ENCODE peak calls at places on chromosome 4, in nine cellular contexts. E is mesothelial cell of epicardium; P is GM18507; Z is NCI-H1930; Q is sciatic nerve; O is stimulated activated CD4-positive, alpha-beta T cell treated with anti-CD3 and anti-CD28 coated beads, Interleukin-4, amount 100 ng/mL, for 4 hours; X is epithelial cell of esophagus; I is fibroblast of lung; K is OCI-M1. G is an unnamed sample.

GRCh38 chr4:36775544-36775943 is 469.0 kb upstream of the NWD2 start:
- DNase-seq in E (no peak), P (no peak), Z (no peak), Q (no peak), O (no peak), X (no peak), I (no peak), K (no peak), G (no peak)

GRCh38 chr4:71209161-71209560 is 129.7 kb upstream of the SLC4A4 start:
- DNase-seq in E (no peak), P (no peak), Z (no peak), Q (no peak), O (no peak), X (peak), I (peak), K (no peak), G (no peak)

GRCh38 chr4:7662507-7662846 is 227.7 kb upstream of the PSAPL1 start:
- DNase-seq in E (no peak), P (no peak), Z (no peak), Q (no peak), O (no peak), X (no peak), I (no peak), K (no peak), G (no peak)

GRCh38 chr4:15327311-15328298 is 100.2 kb upstream of the C1QTNF7 start:
- DNase-seq in E (no peak), P (no peak), Z (no peak), Q (no peak), O (no peak), X (no peak), I (peak), K (no peak), G (no peak)

GRCh38 chr4:163693776-163694175 is 199.3 kb downstream of the TMA16 start:
- DNase-seq in E (no peak), P (no peak), Z (no peak), Q (no peak), O (no peak), X (peak), I (peak), K (no peak), G (no peak)

GRCh38 chr4:104763554-104764210 is 269.0 kb upstream of the CXXC4 start:
- DNase-seq in E (no peak), P (no peak), Z (no peak), Q (no peak), O (no peak), X (no peak), I (no peak), K (no peak), G (no peak)

GRCh38 chr4:54439831-54440243 is 210.7 kb downstream of the PDGFRA start:
- DNase-seq in E (no peak), P (no peak), Z (no peak), Q (no peak), O (no peak), X (peak), I (peak), K (peak), G (peak)

GRCh38 chr4:150149381-150149780 is 71.1 kb downstream of the DCLK2 start:
- DNase-seq in E (no peak), P (no peak), Z (no peak), Q (no peak), O (no peak), X (no peak), I (peak), K (no peak), G (no peak)

GRCh38 chr4:148962539-148963290 is 520.5 kb upstream of the NR3C2 start:
- DNase-seq in E (no peak), P (no peak), Z (no peak), Q (no peak), O (no peak), X (peak), I (peak), K (no peak), G (no peak)

GRCh38 chr4:140090215-140090731 is 63.7 kb downstream of the MAML3 start:
- DNase-seq in E (no peak), P (no peak), Z (no peak), Q (no peak), O (no peak), X (peak), I (peak), K (peak), G (no peak)

GRCh38 chr4:37798616-37799015 is 27.9 kb upstream of the PGM2 start:
- DNase-seq in E (no peak), P (no peak), Z (no peak), Q (no peak), O (no peak), X (peak), I (no peak), K (no peak), G (no peak)

GRCh38 chr4:183607894-183608293 is 51.1 kb downstream of the RWDD4 start:
- DNase-seq in E (no peak), P (no peak), Z (no peak), Q (no peak), O (no peak), X (peak), I (no peak), K (no peak), G (no peak)

GRCh38 chr4:42151568-42152506 is 618 bp downstream of the BEND4 start:
- DNase-seq in E (no peak), P (peak), Z (peak), Q (no peak), O (peak), X (peak), I (no peak), K (no peak), G (no peak)

GRCh38 chr4:176393306-176394013 is 73.7 kb downstream of the SPCS3 start:
- DNase-seq in E (no peak), P (no peak), Z (no peak), Q (no peak), O (no peak), X (no peak), I (no peak), K (no peak), G (no peak)

GRCh38 chr4:63105839-63106238 is 1303.4 kb downstream of the TECRL start:
- DNase-seq in E (no peak), P (no peak), Z (no peak), Q (no peak), O (no peak), X (no peak), I (no peak), K (peak), G (no peak)

GRCh38 chr4:6125103-6125651 is 75.2 kb downstream of the JAKMIP1 start:
- DNase-seq in E (no peak), P (no peak), Z (no peak), Q (peak), O (no peak), X (no peak), I (no peak), K (no peak), G (no peak)

GRCh38 chr4:8212606-8213005 is 13.5 kb downstream of the SH3TC1 start:
- DNase-seq in E (no peak), P (no peak), Z (no peak), Q (no peak), O (no peak), X (no peak), I (no peak), K (no peak), G (no peak)

GRCh38 chr4:110417151-110417550 is 58.8 kb upstream of the ENPEP start:
- DNase-seq in E (no peak), P (no peak), Z (no peak), Q (no peak), O (no peak), X (peak), I (no peak), K (no peak), G (no peak)

GRCh38 chr4:39539026-39539690 is 11.9 kb upstream of the UGDH start:
- DNase-seq in E (no peak), P (no peak), Z (peak), Q (no peak), O (no peak), X (peak), I (no peak), K (no peak), G (no peak)

GRCh38 chr4:186736466-186736865 is 12.8 kb upstream of the FAT1 start:
- DNase-seq in E (no peak), P (no peak), Z (no peak), Q (no peak), O (no peak), X (peak), I (no peak), K (no peak), G (no peak)

GRCh38 chr4:140257461-140258305 is 103.7 kb upstream of the MAML3 start:
- DNase-seq in E (no peak), P (no peak), Z (no peak), Q (no peak), O (no peak), X (peak), I (no peak), K (no peak), G (no peak)

GRCh38 chr4:99209671-99210070 is 9.4 kb downstream of the ADH6 start:
- DNase-seq in E (no peak), P (no peak), Z (no peak), Q (no peak), O (no peak), X (peak), I (peak), K (no peak), G (no peak)

GRCh38 chr4:118398226-118399090 is 45.7 kb upstream of the PRSS12 start:
- DNase-seq in E (no peak), P (no peak), Z (no peak), Q (no peak), O (no peak), X (no peak), I (no peak), K (peak), G (no peak)

GRCh38 chr4:169079942-169080827 is 70.1 kb upstream of the CBR4 start:
- DNase-seq in E (no peak), P (peak), Z (no peak), Q (no peak), O (no peak), X (peak), I (peak), K (peak), G (peak)

GRCh38 chr4:145130788-145131398 is 32.8 kb downstream of the ABCE1 start:
- DNase-seq in E (no peak), P (no peak), Z (no peak), Q (no peak), O (no peak), X (peak), I (peak), K (peak), G (no peak)

GRCh38 chr4:159097785-159098184 is 5.1 kb upstream of the RAPGEF2 start:
- DNase-seq in E (no peak), P (no peak), Z (no peak), Q (no peak), O (no peak), X (no peak), I (no peak), K (no peak), G (no peak)

GRCh38 chr4:6716958-6717655 is 1.1 kb downstream of the BLOC1S4 start:
- DNase-seq in E (no peak), P (no peak), Z (no peak), Q (no peak), O (no peak), X (no peak), I (no peak), K (no peak), G (no peak)

GRCh38 chr4:92303621-92304027 is at the start of gene GRID2:
- DNase-seq in E (no peak), P (no peak), Z (peak), Q (no peak), O (no peak), X (peak), I (peak), K (no peak), G (peak)

GRCh38 chr4:54976682-54977081 is 148.7 kb downstream of the KDR start:
- DNase-seq in E (no peak), P (no peak), Z (peak), Q (no peak), O (no peak), X (peak), I (no peak), K (no peak), G (no peak)

GRCh38 chr4:54090804-54091623 is 8.9 kb upstream of the GSX2 start:
- DNase-seq in E (no peak), P (no peak), Z (peak), Q (no peak), O (peak), X (peak), I (peak), K (no peak), G (peak)

GRCh38 chr4:110904435-110905050 is 281.7 kb upstream of the PITX2 start:
- DNase-seq in E (no peak), P (no peak), Z (peak), Q (no peak), O (no peak), X (no peak), I (peak), K (no peak), G (no peak)

GRCh38 chr4:8152090-8152864 is 6.3 kb downstream of the ABLIM2 start:
- DNase-seq in E (no peak), P (no peak), Z (no peak), Q (no peak), O (no peak), X (no peak), I (no peak), K (no peak), G (no peak)

GRCh38 chr4:148239406-148239805 is 202.8 kb downstream of the NR3C2 start:
- DNase-seq in E (no peak), P (no peak), Z (no peak), Q (no peak), O (no peak), X (no peak), I (no peak), K (peak), G (no peak)